ENCODE peak calls at places on chromosomes 16 and 17, in seven cellular contexts. One of them, this sample, is unnamed.

GRCh38 chr16:31088459-31089183 is at the start of gene PRSS53:
- DNase-seq in upper lobe of left lung: no peak
- DNase-seq in H1: no peak
- DNase-seq in thoracic aorta: no peak
- DNase-seq in neuronal stem cell: no peak
- DNase-seq in SK-N-MC: no peak
- DNase-seq in heart right ventricle: no peak
- DNase-seq in this sample: no peak

GRCh38 chr17:73423806-73424205 is 112.0 kb upstream of the CDC42EP4 start:
- DNase-seq in thoracic aorta: no peak
- DNase-seq in heart right ventricle: no peak
- DNase-seq in H1: no peak
- DNase-seq in SK-N-MC: no peak
- DNase-seq in upper lobe of left lung: no peak
- DNase-seq in neuronal stem cell: no peak
- DNase-seq in this sample: no peak

GRCh38 chr16:85553436-85554113 is 59.5 kb upstream of the GSE1 start:
- DNase-seq in upper lobe of left lung: peak; percentile 95
- DNase-seq in H1: peak; percentile 80
- DNase-seq in neuronal stem cell: peak; percentile 85
- DNase-seq in thoracic aorta: no peak
- DNase-seq in SK-N-MC: no peak
- DNase-seq in heart right ventricle: peak; percentile 83
- DNase-seq in this sample: peak; percentile 36

GRCh38 chr17:13393841-13394710 is 207.7 kb downstream of the HS3ST3A1 start:
- DNase-seq in heart right ventricle: no peak
- DNase-seq in SK-N-MC: no peak
- DNase-seq in upper lobe of left lung: no peak
- DNase-seq in thoracic aorta: no peak
- DNase-seq in neuronal stem cell: no peak
- DNase-seq in H1: no peak
- DNase-seq in this sample: peak; percentile 94

GRCh38 chr17:19448341-19449268 is 37.6 kb downstream of the RNF112 start:
- DNase-seq in H1: no peak
- DNase-seq in upper lobe of left lung: no peak
- DNase-seq in thoracic aorta: peak; percentile 38
- DNase-seq in heart right ventricle: no peak
- DNase-seq in SK-N-MC: peak; percentile 14
- DNase-seq in neuronal stem cell: no peak
- DNase-seq in this sample: peak; percentile 98

GRCh38 chr16:4370570-4371480 is 823 bp upstream of the VASN start:
- DNase-seq in H1: no peak
- DNase-seq in heart right ventricle: peak; percentile 79
- DNase-seq in neuronal stem cell: no peak
- DNase-seq in SK-N-MC: no peak
- DNase-seq in upper lobe of left lung: peak; percentile 77
- DNase-seq in thoracic aorta: peak; percentile 85
- DNase-seq in this sample: peak; percentile 84

GRCh38 chr17:14302421-14303099 is 1.7 kb downstream of the HS3ST3B1 start:
- DNase-seq in SK-N-MC: no peak
- DNase-seq in H1: peak; percentile 86
- DNase-seq in neuronal stem cell: peak; percentile 82
- DNase-seq in upper lobe of left lung: peak; percentile 97
- DNase-seq in thoracic aorta: no peak
- DNase-seq in heart right ventricle: peak; percentile 89
- DNase-seq in this sample: peak; percentile 63

GRCh38 chr17:45261577-45262515 is at the start of gene SPATA32:
- DNase-seq in neuronal stem cell: peak; percentile 40
- DNase-seq in H1: peak; percentile 83
- DNase-seq in thoracic aorta: no peak
- DNase-seq in heart right ventricle: peak; percentile 71
- DNase-seq in SK-N-MC: no peak
- DNase-seq in upper lobe of left lung: peak; percentile 91
- DNase-seq in this sample: no peak

GRCh38 chr16:14399397-14400284 is 230.4 kb downstream of the PARN start:
- DNase-seq in neuronal stem cell: no peak
- DNase-seq in thoracic aorta: peak; percentile 57
- DNase-seq in H1: no peak
- DNase-seq in upper lobe of left lung: no peak
- DNase-seq in heart right ventricle: peak; percentile 25
- DNase-seq in SK-N-MC: no peak
- DNase-seq in this sample: peak; percentile 78

GRCh38 chr17:32757963-32758362 is 119.0 kb downstream of the MYO1D start:
- DNase-seq in heart right ventricle: no peak
- DNase-seq in SK-N-MC: no peak
- DNase-seq in upper lobe of left lung: no peak
- DNase-seq in H1: no peak
- DNase-seq in neuronal stem cell: no peak
- DNase-seq in thoracic aorta: no peak
- DNase-seq in this sample: no peak

GRCh38 chr16:84308120-84308519 is 13.4 kb downstream of the WFDC1 start:
- DNase-seq in H1: peak; percentile 86
- DNase-seq in thoracic aorta: no peak
- DNase-seq in heart right ventricle: peak; percentile 57
- DNase-seq in upper lobe of left lung: no peak
- DNase-seq in SK-N-MC: no peak
- DNase-seq in neuronal stem cell: peak; percentile 49
- DNase-seq in this sample: no peak

GRCh38 chr17:42518755-42519545 is 17.1 kb upstream of the NAGLU start:
- DNase-seq in H1: no peak
- DNase-seq in neuronal stem cell: no peak
- DNase-seq in thoracic aorta: no peak
- DNase-seq in upper lobe of left lung: no peak
- DNase-seq in SK-N-MC: no peak
- DNase-seq in heart right ventricle: peak; percentile 55
- DNase-seq in this sample: peak; percentile 34

GRCh38 chr17:59329558-59330313 is 1.7 kb upstream of the YPEL2 start:
- DNase-seq in neuronal stem cell: peak; percentile 69
- DNase-seq in SK-N-MC: no peak
- DNase-seq in heart right ventricle: peak; percentile 39
- DNase-seq in H1: peak; percentile 54
- DNase-seq in thoracic aorta: no peak
- DNase-seq in upper lobe of left lung: no peak
- DNase-seq in this sample: peak; percentile 66

GRCh38 chr16:24135624-24136296 is 120.4 kb upstream of the CACNG3 start:
- DNase-seq in heart right ventricle: no peak
- DNase-seq in upper lobe of left lung: no peak
- DNase-seq in SK-N-MC: no peak
- DNase-seq in H1: no peak
- DNase-seq in thoracic aorta: no peak
- DNase-seq in neuronal stem cell: no peak
- DNase-seq in this sample: no peak

GRCh38 chr16:51326131-51326856 is 175.2 kb upstream of the SALL1 start:
- DNase-seq in H1: no peak
- DNase-seq in thoracic aorta: no peak
- DNase-seq in heart right ventricle: no peak
- DNase-seq in upper lobe of left lung: no peak
- DNase-seq in neuronal stem cell: no peak
- DNase-seq in SK-N-MC: no peak
- DNase-seq in this sample: peak; percentile 90

GRCh38 chr16:66495440-66495839 is 54.5 kb downstream of the TK2 start:
- DNase-seq in neuronal stem cell: no peak
- DNase-seq in H1: no peak
- DNase-seq in upper lobe of left lung: no peak
- DNase-seq in heart right ventricle: no peak
- DNase-seq in thoracic aorta: no peak
- DNase-seq in SK-N-MC: no peak
- DNase-seq in this sample: no peak

GRCh38 chr17:55161935-55162555 is 102.7 kb upstream of the HLF start:
- DNase-seq in SK-N-MC: no peak
- DNase-seq in H1: no peak
- DNase-seq in thoracic aorta: no peak
- DNase-seq in heart right ventricle: no peak
- DNase-seq in upper lobe of left lung: no peak
- DNase-seq in neuronal stem cell: no peak
- DNase-seq in this sample: peak; percentile 94

GRCh38 chr16:88676502-88677242 is 9.6 kb downstream of the SNAI3 start:
- DNase-seq in heart right ventricle: no peak
- DNase-seq in upper lobe of left lung: no peak
- DNase-seq in neuronal stem cell: no peak
- DNase-seq in H1: no peak
- DNase-seq in thoracic aorta: no peak
- DNase-seq in SK-N-MC: no peak
- DNase-seq in this sample: no peak
- H3K36me3 ChIP-seq in heart right ventricle: peaks cover 5% of the 10 kb centered on the region
- H3K36me3 ChIP-seq in upper lobe of left lung: no peaks in the 10 kb centered on the region
- H3K36me3 ChIP-seq in neuronal stem cell: no peaks in the 10 kb centered on the region
- H3K36me3 ChIP-seq in H1: no peaks in the 10 kb centered on the region
- H3K36me3 ChIP-seq in thoracic aorta: no peaks in the 10 kb centered on the region
- H3K36me3 ChIP-seq in SK-N-MC: no peaks in the 10 kb centered on the region
- H3K36me3 ChIP-seq in this sample: no peaks in the 10 kb centered on the region

GRCh38 chr16:50326264-50326663 is 42.5 kb downstream of the BRD7 start:
- DNase-seq in upper lobe of left lung: no peak
- DNase-seq in neuronal stem cell: no peak
- DNase-seq in heart right ventricle: no peak
- DNase-seq in thoracic aorta: no peak
- DNase-seq in SK-N-MC: no peak
- DNase-seq in H1: no peak
- DNase-seq in this sample: no peak

GRCh38 chr16:50326835-50327465 is 41.8 kb downstream of the BRD7 start:
- DNase-seq in heart right ventricle: no peak
- DNase-seq in thoracic aorta: no peak
- DNase-seq in neuronal stem cell: peak; percentile 8
- DNase-seq in upper lobe of left lung: no peak
- DNase-seq in H1: peak; percentile 58
- DNase-seq in SK-N-MC: no peak
- DNase-seq in this sample: no peak

GRCh38 chr16:50322333-50322732 is 46.5 kb downstream of the BRD7 start:
- DNase-seq in neuronal stem cell: no peak
- DNase-seq in thoracic aorta: no peak
- DNase-seq in upper lobe of left lung: no peak
- DNase-seq in heart right ventricle: no peak
- DNase-seq in SK-N-MC: no peak
- DNase-seq in H1: no peak
- DNase-seq in this sample: no peak

GRCh38 chr16:50323335-50324011 is 45.3 kb downstream of the BRD7 start:
- DNase-seq in SK-N-MC: no peak
- DNase-seq in thoracic aorta: no peak
- DNase-seq in heart right ventricle: no peak
- DNase-seq in upper lobe of left lung: no peak
- DNase-seq in H1: no peak
- DNase-seq in neuronal stem cell: no peak
- DNase-seq in this sample: no peak

DNA sequence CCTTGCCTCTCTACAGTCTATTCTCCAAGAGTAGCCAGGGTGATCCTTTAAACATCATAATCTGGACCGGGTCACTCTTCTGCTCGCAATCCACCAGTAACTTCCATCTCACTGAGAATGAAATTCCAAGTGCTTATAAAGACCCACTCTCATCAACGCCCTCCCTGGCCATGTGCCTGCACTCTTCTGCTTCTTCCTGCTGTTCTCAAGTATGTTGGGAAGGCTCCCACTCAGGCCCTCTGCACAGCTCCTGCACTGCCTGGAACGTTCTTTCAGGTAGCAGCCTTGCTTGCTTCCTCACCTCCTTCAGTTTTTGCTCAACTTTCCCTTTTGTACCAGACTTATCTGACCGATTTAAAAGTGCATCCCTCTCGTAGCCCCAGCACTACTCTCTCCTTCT is 44.4 kb downstream of the BRD7 start:
- DNase-seq in heart right ventricle: no peak
- DNase-seq in upper lobe of left lung: no peak
- DNase-seq in neuronal stem cell: no peak
- DNase-seq in SK-N-MC: no peak
- DNase-seq in H1: no peak
- DNase-seq in thoracic aorta: no peak
- DNase-seq in this sample: no peak
- H3K36me3 ChIP-seq in heart right ventricle: peaks cover 100% of the 10 kb centered on the region
- H3K36me3 ChIP-seq in upper lobe of left lung: peaks cover 21% of the 10 kb centered on the region
- H3K36me3 ChIP-seq in neuronal stem cell: peaks cover 99% of the 10 kb centered on the region
- H3K36me3 ChIP-seq in SK-N-MC: peaks cover 18% of the 10 kb centered on the region
- H3K36me3 ChIP-seq in H1: peaks cover 57% of the 10 kb centered on the region
- H3K36me3 ChIP-seq in thoracic aorta: peaks cover 41% of the 10 kb centered on the region
- H3K36me3 ChIP-seq in this sample: peaks cover 36% of the 10 kb centered on the region

DNA sequence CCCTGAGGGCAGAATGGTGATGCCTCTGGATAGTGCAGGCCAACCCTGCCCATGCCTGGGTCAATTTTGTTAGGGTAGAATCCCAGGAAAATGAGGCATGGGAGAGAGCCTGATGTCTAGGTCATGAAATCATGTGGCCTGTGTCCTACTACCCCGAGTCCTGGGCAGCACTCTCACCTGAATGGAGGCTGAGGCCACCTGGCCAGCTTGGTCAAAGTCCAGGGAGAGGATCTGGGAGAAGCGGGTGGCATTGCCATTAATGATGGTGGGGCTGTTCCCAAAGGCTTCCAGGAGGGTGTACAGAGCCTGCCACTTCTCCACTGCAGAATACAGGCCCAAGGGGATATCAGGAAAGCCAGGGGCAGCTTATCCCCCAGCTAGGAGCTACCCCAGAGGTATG is 59.8 kb downstream of the MYO18A start:
- DNase-seq in heart right ventricle: no peak
- DNase-seq in SK-N-MC: no peak
- DNase-seq in neuronal stem cell: no peak
- DNase-seq in upper lobe of left lung: no peak
- DNase-seq in H1: no peak
- DNase-seq in thoracic aorta: no peak
- DNase-seq in this sample: no peak
- H3K36me3 ChIP-seq in heart right ventricle: peaks cover 85% of the 10 kb centered on the region
- H3K36me3 ChIP-seq in SK-N-MC: no peaks in the 10 kb centered on the region
- H3K36me3 ChIP-seq in neuronal stem cell: peaks cover 27% of the 10 kb centered on the region
- H3K36me3 ChIP-seq in upper lobe of left lung: peaks cover 32% of the 10 kb centered on the region
- H3K36me3 ChIP-seq in H1: no peaks in the 10 kb centered on the region
- H3K36me3 ChIP-seq in thoracic aorta: peaks cover 43% of the 10 kb centered on the region
- H3K36me3 ChIP-seq in this sample: no peaks in the 10 kb centered on the region

GRCh38 chr17:48254896-48255295 is 147.3 kb downstream of the SNX11 start:
- DNase-seq in upper lobe of left lung: no peak
- DNase-seq in neuronal stem cell: no peak
- DNase-seq in SK-N-MC: no peak
- DNase-seq in H1: no peak
- DNase-seq in heart right ventricle: no peak
- DNase-seq in thoracic aorta: no peak
- DNase-seq in this sample: no peak

GRCh38 chr17:48250949-48251348 is 143.4 kb downstream of the SNX11 start:
- DNase-seq in heart right ventricle: no peak
- DNase-seq in thoracic aorta: no peak
- DNase-seq in H1: no peak
- DNase-seq in neuronal stem cell: no peak
- DNase-seq in SK-N-MC: no peak
- DNase-seq in upper lobe of left lung: no peak
- DNase-seq in this sample: no peak

GRCh38 chr17:48258317-48258716 is 150.8 kb downstream of the SNX11 start:
- DNase-seq in upper lobe of left lung: no peak
- DNase-seq in SK-N-MC: no peak
- DNase-seq in H1: no peak
- DNase-seq in thoracic aorta: no peak
- DNase-seq in heart right ventricle: no peak
- DNase-seq in neuronal stem cell: no peak
- DNase-seq in this sample: no peak

GRCh38 chr17:48251950-48252349 is 144.4 kb downstream of the SNX11 start:
- DNase-seq in heart right ventricle: no peak
- DNase-seq in SK-N-MC: no peak
- DNase-seq in upper lobe of left lung: no peak
- DNase-seq in thoracic aorta: no peak
- DNase-seq in neuronal stem cell: no peak
- DNase-seq in H1: no peak
- DNase-seq in this sample: no peak

GRCh38 chr17:48253976-48254375 is 146.4 kb downstream of the SNX11 start:
- DNase-seq in heart right ventricle: no peak
- DNase-seq in thoracic aorta: no peak
- DNase-seq in upper lobe of left lung: no peak
- DNase-seq in neuronal stem cell: no peak
- DNase-seq in H1: no peak
- DNase-seq in SK-N-MC: no peak
- DNase-seq in this sample: no peak
- H3K36me3 ChIP-seq in heart right ventricle: no peaks in the 10 kb centered on the region
- H3K36me3 ChIP-seq in thoracic aorta: no peaks in the 10 kb centered on the region
- H3K36me3 ChIP-seq in upper lobe of left lung: no peaks in the 10 kb centered on the region
- H3K36me3 ChIP-seq in neuronal stem cell: no peaks in the 10 kb centered on the region
- H3K36me3 ChIP-seq in H1: no peaks in the 10 kb centered on the region
- H3K36me3 ChIP-seq in SK-N-MC: no peaks in the 10 kb centered on the region
- H3K36me3 ChIP-seq in this sample: no peaks in the 10 kb centered on the region